ENCODE peak calls at places on chromosome 11, in ten cellular contexts. One of them, this sample, is unnamed.

GRCh38 chr11:78080084-78080817 is 589 bp upstream of the NDUFC2 start:
- DNase-seq in NCI-H1436: no peak
- DNase-seq in tibial nerve: no peak
- DNase-seq in NCI-H2171: no peak
- DNase-seq in amygdala: no peak
- DNase-seq in stimulated activated naive CD4-positive, alpha-beta T cell treated with Interleukin-2 at 50 U/mL for 16 hours: no peak
- DNase-seq in activated naive CD4-positive, alpha-beta T cell treated with anti-CD3 and anti-CD28 coated beads, Interleukin-2, amount 10 ng/mL, durations not matched to agents 7 days and 5 days: no peak
- DNase-seq in NCI-H1105 treated with DMSO at 0.1 percent for 48 hours: no peak
- DNase-seq in stimulated activated CD4-positive, alpha-beta T cell treated with anti-CD3 and anti-CD28 coated beads, Interleukin-2, amount 100 ng/mL, for 48 hours: no peak
- DNase-seq in activated CD4-positive, CD25-positive, alpha-beta regulatory T cell: no peak
- DNase-seq in this sample: no peak

GRCh38 chr11:3164540-3165151 is 464 bp downstream of the OSBPL5 start:
- DNase-seq in NCI-H1436: no peak
- DNase-seq in tibial nerve: peak
- DNase-seq in NCI-H2171: no peak
- DNase-seq in amygdala: no peak
- DNase-seq in stimulated activated naive CD4-positive, alpha-beta T cell treated with Interleukin-2 at 50 U/mL for 16 hours: no peak
- DNase-seq in activated naive CD4-positive, alpha-beta T cell treated with anti-CD3 and anti-CD28 coated beads, Interleukin-2, amount 10 ng/mL, durations not matched to agents 7 days and 5 days: peak
- DNase-seq in NCI-H1105 treated with DMSO at 0.1 percent for 48 hours: no peak
- DNase-seq in stimulated activated CD4-positive, alpha-beta T cell treated with anti-CD3 and anti-CD28 coated beads, Interleukin-2, amount 100 ng/mL, for 48 hours: no peak
- DNase-seq in activated CD4-positive, CD25-positive, alpha-beta regulatory T cell: no peak
- DNase-seq in this sample: peak

GRCh38 chr11:47373876-47374820 is 4.2 kb downstream of the SPI1 start:
- DNase-seq in NCI-H1436: peak
- DNase-seq in tibial nerve: peak
- DNase-seq in NCI-H2171: peak
- DNase-seq in amygdala: peak
- DNase-seq in stimulated activated naive CD4-positive, alpha-beta T cell treated with Interleukin-2 at 50 U/mL for 16 hours: peak
- DNase-seq in activated naive CD4-positive, alpha-beta T cell treated with anti-CD3 and anti-CD28 coated beads, Interleukin-2, amount 10 ng/mL, durations not matched to agents 7 days and 5 days: peak
- DNase-seq in NCI-H1105 treated with DMSO at 0.1 percent for 48 hours: peak
- DNase-seq in stimulated activated CD4-positive, alpha-beta T cell treated with anti-CD3 and anti-CD28 coated beads, Interleukin-2, amount 100 ng/mL, for 48 hours: peak
- DNase-seq in activated CD4-positive, CD25-positive, alpha-beta regulatory T cell: peak
- DNase-seq in this sample: peak

GRCh38 chr11:39374963-39375698 is 2084.3 kb downstream of the LRRC4C start:
- DNase-seq in NCI-H1436: peak
- DNase-seq in tibial nerve: no peak
- DNase-seq in NCI-H2171: no peak
- DNase-seq in amygdala: no peak
- DNase-seq in stimulated activated naive CD4-positive, alpha-beta T cell treated with Interleukin-2 at 50 U/mL for 16 hours: no peak
- DNase-seq in activated naive CD4-positive, alpha-beta T cell treated with anti-CD3 and anti-CD28 coated beads, Interleukin-2, amount 10 ng/mL, durations not matched to agents 7 days and 5 days: no peak
- DNase-seq in NCI-H1105 treated with DMSO at 0.1 percent for 48 hours: peak
- DNase-seq in stimulated activated CD4-positive, alpha-beta T cell treated with anti-CD3 and anti-CD28 coated beads, Interleukin-2, amount 100 ng/mL, for 48 hours: peak
- DNase-seq in activated CD4-positive, CD25-positive, alpha-beta regulatory T cell: no peak
- DNase-seq in this sample: no peak

GRCh38 chr11:116862101-116862637 is 24.7 kb upstream of the APOA1 start:
- DNase-seq in NCI-H1436: no peak
- DNase-seq in tibial nerve: no peak
- DNase-seq in NCI-H2171: no peak
- DNase-seq in amygdala: no peak
- DNase-seq in stimulated activated naive CD4-positive, alpha-beta T cell treated with Interleukin-2 at 50 U/mL for 16 hours: no peak
- DNase-seq in activated naive CD4-positive, alpha-beta T cell treated with anti-CD3 and anti-CD28 coated beads, Interleukin-2, amount 10 ng/mL, durations not matched to agents 7 days and 5 days: no peak
- DNase-seq in NCI-H1105 treated with DMSO at 0.1 percent for 48 hours: no peak
- DNase-seq in stimulated activated CD4-positive, alpha-beta T cell treated with anti-CD3 and anti-CD28 coated beads, Interleukin-2, amount 100 ng/mL, for 48 hours: no peak
- DNase-seq in activated CD4-positive, CD25-positive, alpha-beta regulatory T cell: no peak
- DNase-seq in this sample: no peak

GRCh38 chr11:116046127-116046526 is 541.9 kb upstream of the CADM1 start:
- DNase-seq in NCI-H1436: no peak
- DNase-seq in tibial nerve: no peak
- DNase-seq in NCI-H2171: no peak
- DNase-seq in amygdala: no peak
- DNase-seq in stimulated activated naive CD4-positive, alpha-beta T cell treated with Interleukin-2 at 50 U/mL for 16 hours: no peak
- DNase-seq in activated naive CD4-positive, alpha-beta T cell treated with anti-CD3 and anti-CD28 coated beads, Interleukin-2, amount 10 ng/mL, durations not matched to agents 7 days and 5 days: no peak
- DNase-seq in NCI-H1105 treated with DMSO at 0.1 percent for 48 hours: no peak
- DNase-seq in stimulated activated CD4-positive, alpha-beta T cell treated with anti-CD3 and anti-CD28 coated beads, Interleukin-2, amount 100 ng/mL, for 48 hours: no peak
- DNase-seq in activated CD4-positive, CD25-positive, alpha-beta regulatory T cell: no peak
- DNase-seq in this sample: no peak

GRCh38 chr11:2526808-2527381 is 82.1 kb downstream of the KCNQ1 start:
- DNase-seq in NCI-H1436: no peak
- DNase-seq in tibial nerve: peak
- DNase-seq in NCI-H2171: no peak
- DNase-seq in amygdala: no peak
- DNase-seq in stimulated activated naive CD4-positive, alpha-beta T cell treated with Interleukin-2 at 50 U/mL for 16 hours: no peak
- DNase-seq in activated naive CD4-positive, alpha-beta T cell treated with anti-CD3 and anti-CD28 coated beads, Interleukin-2, amount 10 ng/mL, durations not matched to agents 7 days and 5 days: peak
- DNase-seq in NCI-H1105 treated with DMSO at 0.1 percent for 48 hours: no peak
- DNase-seq in stimulated activated CD4-positive, alpha-beta T cell treated with anti-CD3 and anti-CD28 coated beads, Interleukin-2, amount 100 ng/mL, for 48 hours: no peak
- DNase-seq in activated CD4-positive, CD25-positive, alpha-beta regulatory T cell: no peak
- DNase-seq in this sample: no peak

GRCh38 chr11:125257185-125257584 is 92.6 kb downstream of the PKNOX2 start:
- DNase-seq in NCI-H1436: no peak
- DNase-seq in tibial nerve: no peak
- DNase-seq in NCI-H2171: no peak
- DNase-seq in amygdala: no peak
- DNase-seq in stimulated activated naive CD4-positive, alpha-beta T cell treated with Interleukin-2 at 50 U/mL for 16 hours: no peak
- DNase-seq in activated naive CD4-positive, alpha-beta T cell treated with anti-CD3 and anti-CD28 coated beads, Interleukin-2, amount 10 ng/mL, durations not matched to agents 7 days and 5 days: no peak
- DNase-seq in NCI-H1105 treated with DMSO at 0.1 percent for 48 hours: no peak
- DNase-seq in stimulated activated CD4-positive, alpha-beta T cell treated with anti-CD3 and anti-CD28 coated beads, Interleukin-2, amount 100 ng/mL, for 48 hours: no peak
- DNase-seq in activated CD4-positive, CD25-positive, alpha-beta regulatory T cell: no peak
- DNase-seq in this sample: no peak

GRCh38 chr11:69280994-69281393 is 13.0 kb upstream of the MYEOV start:
- DNase-seq in NCI-H1436: no peak
- DNase-seq in tibial nerve: no peak
- DNase-seq in NCI-H2171: no peak
- DNase-seq in amygdala: no peak
- DNase-seq in stimulated activated naive CD4-positive, alpha-beta T cell treated with Interleukin-2 at 50 U/mL for 16 hours: no peak
- DNase-seq in activated naive CD4-positive, alpha-beta T cell treated with anti-CD3 and anti-CD28 coated beads, Interleukin-2, amount 10 ng/mL, durations not matched to agents 7 days and 5 days: no peak
- DNase-seq in NCI-H1105 treated with DMSO at 0.1 percent for 48 hours: no peak
- DNase-seq in stimulated activated CD4-positive, alpha-beta T cell treated with anti-CD3 and anti-CD28 coated beads, Interleukin-2, amount 100 ng/mL, for 48 hours: no peak
- DNase-seq in activated CD4-positive, CD25-positive, alpha-beta regulatory T cell: no peak
- DNase-seq in this sample: no peak

GRCh38 chr11:27081056-27081455 is 40.4 kb downstream of the BBOX1 start:
- DNase-seq in NCI-H1436: no peak
- DNase-seq in tibial nerve: no peak
- DNase-seq in NCI-H2171: no peak
- DNase-seq in amygdala: no peak
- DNase-seq in stimulated activated naive CD4-positive, alpha-beta T cell treated with Interleukin-2 at 50 U/mL for 16 hours: no peak
- DNase-seq in activated naive CD4-positive, alpha-beta T cell treated with anti-CD3 and anti-CD28 coated beads, Interleukin-2, amount 10 ng/mL, durations not matched to agents 7 days and 5 days: no peak
- DNase-seq in NCI-H1105 treated with DMSO at 0.1 percent for 48 hours: no peak
- DNase-seq in stimulated activated CD4-positive, alpha-beta T cell treated with anti-CD3 and anti-CD28 coated beads, Interleukin-2, amount 100 ng/mL, for 48 hours: no peak
- DNase-seq in activated CD4-positive, CD25-positive, alpha-beta regulatory T cell: no peak
- DNase-seq in this sample: no peak

GRCh38 chr11:77407613-77408012 is 66.3 kb downstream of the PAK1 start:
- DNase-seq in NCI-H1436: peak
- DNase-seq in tibial nerve: no peak
- DNase-seq in NCI-H2171: peak
- DNase-seq in amygdala: no peak
- DNase-seq in stimulated activated naive CD4-positive, alpha-beta T cell treated with Interleukin-2 at 50 U/mL for 16 hours: no peak
- DNase-seq in activated naive CD4-positive, alpha-beta T cell treated with anti-CD3 and anti-CD28 coated beads, Interleukin-2, amount 10 ng/mL, durations not matched to agents 7 days and 5 days: no peak
- DNase-seq in NCI-H1105 treated with DMSO at 0.1 percent for 48 hours: peak
- DNase-seq in stimulated activated CD4-positive, alpha-beta T cell treated with anti-CD3 and anti-CD28 coated beads, Interleukin-2, amount 100 ng/mL, for 48 hours: no peak
- DNase-seq in activated CD4-positive, CD25-positive, alpha-beta regulatory T cell: no peak
- DNase-seq in this sample: no peak

GRCh38 chr11:20355221-20356219 is 8.0 kb upstream of the HTATIP2 start:
- DNase-seq in NCI-H1436: no peak
- DNase-seq in tibial nerve: no peak
- DNase-seq in NCI-H2171: no peak
- DNase-seq in amygdala: no peak
- DNase-seq in stimulated activated naive CD4-positive, alpha-beta T cell treated with Interleukin-2 at 50 U/mL for 16 hours: no peak
- DNase-seq in activated naive CD4-positive, alpha-beta T cell treated with anti-CD3 and anti-CD28 coated beads, Interleukin-2, amount 10 ng/mL, durations not matched to agents 7 days and 5 days: peak
- DNase-seq in NCI-H1105 treated with DMSO at 0.1 percent for 48 hours: peak
- DNase-seq in stimulated activated CD4-positive, alpha-beta T cell treated with anti-CD3 and anti-CD28 coated beads, Interleukin-2, amount 100 ng/mL, for 48 hours: no peak
- DNase-seq in activated CD4-positive, CD25-positive, alpha-beta regulatory T cell: no peak
- DNase-seq in this sample: no peak

GRCh38 chr11:77789731-77790476 is 30.6 kb downstream of the RSF1 start:
- DNase-seq in NCI-H1436: no peak
- DNase-seq in tibial nerve: no peak
- DNase-seq in NCI-H2171: no peak
- DNase-seq in amygdala: no peak
- DNase-seq in stimulated activated naive CD4-positive, alpha-beta T cell treated with Interleukin-2 at 50 U/mL for 16 hours: no peak
- DNase-seq in activated naive CD4-positive, alpha-beta T cell treated with anti-CD3 and anti-CD28 coated beads, Interleukin-2, amount 10 ng/mL, durations not matched to agents 7 days and 5 days: no peak
- DNase-seq in NCI-H1105 treated with DMSO at 0.1 percent for 48 hours: no peak
- DNase-seq in stimulated activated CD4-positive, alpha-beta T cell treated with anti-CD3 and anti-CD28 coated beads, Interleukin-2, amount 100 ng/mL, for 48 hours: no peak
- DNase-seq in activated CD4-positive, CD25-positive, alpha-beta regulatory T cell: no peak
- DNase-seq in this sample: no peak

GRCh38 chr11:130383363-130384168 is 44.8 kb downstream of the ADAMTS8 start:
- DNase-seq in NCI-H1436: no peak
- DNase-seq in tibial nerve: no peak
- DNase-seq in NCI-H2171: no peak
- DNase-seq in amygdala: no peak
- DNase-seq in stimulated activated naive CD4-positive, alpha-beta T cell treated with Interleukin-2 at 50 U/mL for 16 hours: no peak
- DNase-seq in activated naive CD4-positive, alpha-beta T cell treated with anti-CD3 and anti-CD28 coated beads, Interleukin-2, amount 10 ng/mL, durations not matched to agents 7 days and 5 days: no peak
- DNase-seq in NCI-H1105 treated with DMSO at 0.1 percent for 48 hours: no peak
- DNase-seq in stimulated activated CD4-positive, alpha-beta T cell treated with anti-CD3 and anti-CD28 coated beads, Interleukin-2, amount 100 ng/mL, for 48 hours: no peak
- DNase-seq in activated CD4-positive, CD25-positive, alpha-beta regulatory T cell: no peak
- DNase-seq in this sample: no peak